ENCODE peak calls at places on chromosomes 4 and X, in eight cellular contexts. E is T-helper 9 cell, T is ecto neural progenitor cell, Q is G401, H is EL, D is amniotic epithelial cell, Z is astrocyte of the spinal cord, K is NCI-H748 treated with DMSO at 0.1 percent for 48 hours. R is an unnamed sample.

GRCh38 chrX:121763671-121764070 is 716.3 kb downstream of the GLUD2 start:
- DNase-seq in E (no peak), T (no peak), Q (no peak), H (no peak), D (no peak), Z (no peak), K (no peak), R (no peak)

GRCh38 chr4:86934147-86934771 is 552 bp upstream of the AFF1 start:
- DNase-seq in E (no peak), T (no peak), Q (peak; percentile 25), H (no peak), D (no peak), Z (peak; percentile 18), K (peak; percentile 13), R (no peak)

GRCh38 chr4:187732524-187732923 is 263.0 kb upstream of the ZFP42 start:
- DNase-seq in E (no peak), T (no peak), Q (no peak), H (peak; percentile 2), D (no peak), Z (no peak), K (no peak), R (no peak)

GRCh38 chrX:64427787-64428186 is 32.5 kb upstream of the MTMR8 start:
- DNase-seq in E (no peak), T (no peak), Q (no peak), H (no peak), D (no peak), Z (no peak), K (no peak), R (no peak)

GRCh38 chr4:169133932-169134331 is 123.9 kb upstream of the CBR4 start:
- DNase-seq in E (no peak), T (no peak), Q (peak; percentile 13), H (no peak), D (no peak), Z (no peak), K (no peak), R (peak; percentile 12)

GRCh38 chrX:154002215-154002719 is 17.4 kb downstream of the IRAK1 start:
- DNase-seq in E (no peak), T (no peak), Q (no peak), H (peak; percentile 47), D (peak; percentile 84), Z (peak; percentile 71), K (peak; percentile 27), R (peak; percentile 57)

GRCh38 chr4:34824515-34824914 is 1419.8 kb downstream of the ARAP2 start:
- DNase-seq in E (no peak), T (no peak), Q (no peak), H (no peak), D (no peak), Z (no peak), K (no peak), R (no peak)

GRCh38 chr4:13481569-13481968 is 2.6 kb downstream of the RAB28 start:
- DNase-seq in E (no peak), T (no peak), Q (no peak), H (peak; percentile 45), D (peak; percentile 73), Z (peak; percentile 16), K (no peak), R (no peak)

GRCh38 chr4:2799971-2800690 is 7.2 kb downstream of the SH3BP2 start:
- DNase-seq in E (no peak), T (no peak), Q (no peak), H (no peak), D (no peak), Z (no peak), K (no peak), R (no peak)

GRCh38 chr4:74437866-74438265 is 7.1 kb upstream of the AREG start:
- DNase-seq in E (no peak), T (no peak), Q (no peak), H (no peak), D (no peak), Z (no peak), K (no peak), R (no peak)

GRCh38 chrX:74804574-74804973 is 120.7 kb downstream of the NEXMIF start:
- DNase-seq in E (no peak), T (no peak), Q (no peak), H (no peak), D (no peak), Z (no peak), K (peak; percentile 24), R (no peak)

GRCh38 chrX:40637687-40638086 is 9.7 kb downstream of the CXorf38 start:
- DNase-seq in E (no peak), T (no peak), Q (no peak), H (no peak), D (no peak), Z (no peak), K (no peak), R (no peak)

GRCh38 chr4:163157157-163157556 is 9.5 kb downstream of the NAF1 start:
- DNase-seq in E (no peak), T (no peak), Q (no peak), H (peak; percentile 72), D (peak; percentile 40), Z (peak; percentile 83), K (no peak), R (no peak)

GRCh38 chrX:153816821-153817220 is 13.5 kb downstream of the PDZD4 start:
- DNase-seq in E (peak; percentile 34), T (no peak), Q (no peak), H (no peak), D (no peak), Z (no peak), K (no peak), R (no peak)

GRCh38 chr4:185915271-185915670 is 103.3 kb upstream of the SORBS2 start:
- DNase-seq in E (no peak), T (no peak), Q (no peak), H (no peak), D (no peak), Z (no peak), K (no peak), R (no peak)

GRCh38 chrX:18441780-18442367 is 16.5 kb downstream of the CDKL5 start:
- DNase-seq in E (no peak), T (no peak), Q (no peak), H (no peak), D (no peak), Z (no peak), K (no peak), R (no peak)

GRCh38 chr4:105014242-105015031 is 132.2 kb upstream of the TET2 start:
- DNase-seq in E (no peak), T (no peak), Q (no peak), H (no peak), D (no peak), Z (no peak), K (no peak), R (no peak)

GRCh38 chrX:10007604-10008003 is 40.4 kb downstream of the CLDN34 start:
- DNase-seq in E (no peak), T (no peak), Q (no peak), H (no peak), D (peak; percentile 42), Z (no peak), K (no peak), R (no peak)

GRCh38 chr4:141002323-141002805 is 130.9 kb downstream of the RNF150 start:
- DNase-seq in E (no peak), T (no peak), Q (peak; percentile 70), H (peak; percentile 23), D (peak; percentile 97), Z (peak; percentile 68), K (no peak), R (no peak)

GRCh38 chr4:2402053-2402452 is 16.4 kb downstream of the ZFYVE28 start:
- DNase-seq in E (no peak), T (peak; percentile 94), Q (peak; percentile 82), H (no peak), D (no peak), Z (peak; percentile 32), K (no peak), R (peak; percentile 87)

GRCh38 chr4:55363618-55364420 is 17.8 kb downstream of the SRD5A3 start:
- DNase-seq in E (no peak), T (no peak), Q (no peak), H (no peak), D (no peak), Z (no peak), K (no peak), R (no peak)

GRCh38 chr4:87973283-87974169 is 2.0 kb upstream of the SPP1 start:
- DNase-seq in E (no peak), T (no peak), Q (peak; percentile 67), H (peak; percentile 94), D (peak; percentile 95), Z (peak; percentile 89), K (peak; percentile 27), R (peak; percentile 70)

GRCh38 chr4:105022811-105023667 is 123.6 kb upstream of the TET2 start:
- DNase-seq in E (no peak), T (no peak), Q (no peak), H (peak; percentile 67), D (peak; percentile 70), Z (peak; percentile 77), K (no peak), R (no peak)

GRCh38 chrX:69524765-69525164 is 20.6 kb downstream of the NALF2 start:
- DNase-seq in E (no peak), T (no peak), Q (no peak), H (no peak), D (no peak), Z (no peak), K (no peak), R (no peak)

GRCh38 chr4:141027421-141027820 is 105.8 kb downstream of the RNF150 start:
- DNase-seq in E (no peak), T (no peak), Q (no peak), H (peak; percentile 30), D (peak; percentile 38), Z (no peak), K (no peak), R (peak; percentile 32)

GRCh38 chr4:89305712-89306437 is 1.7 kb downstream of the GPRIN3 start:
- DNase-seq in E (no peak), T (no peak), Q (peak; percentile 63), H (no peak), D (peak; percentile 44), Z (peak; percentile 11), K (no peak), R (no peak)

GRCh38 chrX:103356897-103357296 is 591 bp downstream of the TCEAL9 start:
- DNase-seq in E (no peak), T (no peak), Q (peak; percentile 53), H (no peak), D (no peak), Z (no peak), K (no peak), R (peak; percentile 24)

GRCh38 chrX:121365572-121366161 is 318.3 kb downstream of the GLUD2 start:
- DNase-seq in E (no peak), T (no peak), Q (no peak), H (no peak), D (no peak), Z (no peak), K (no peak), R (no peak)

R was measured in NCI-H1417.